ENCODE peak calls at places on chromosomes 7 and 10, in ten cellular contexts. One of them, this sample, is unnamed.
A peak's percentile ranks its signal among the peaks of the same experiment; 100 is the strongest.

GRCh38 chr10:100006241-100006886 is 3.4 kb downstream of the DNMBP start:
- DNase-seq in T-helper 1 cell: no peak
- DNase-seq in fibroblast of mammary gland: peak; percentile 98
- DNase-seq in bronchial epithelial cell: peak; percentile 98
- DNase-seq in activated T-helper 9 cell treated with anti-CD3 and anti-CD28 coated beads, Interleukin-2, amount 50 U/mL, for 16 hours: no peak
- DNase-seq in COLO829: peak; percentile 62
- DNase-seq in mesendoderm: peak; percentile 69
- DNase-seq in lower leg skin: peak; percentile 28
- DNase-seq in substantia nigra: no peak
- DNase-seq in AG10803: peak; percentile 92
- DNase-seq in this sample: peak; percentile 71

GRCh38 chr10:102963237-102963886 is 45.3 kb downstream of the CNNM2 start:
- DNase-seq in T-helper 1 cell: no peak
- DNase-seq in fibroblast of mammary gland: peak; percentile 4
- DNase-seq in bronchial epithelial cell: no peak
- DNase-seq in activated T-helper 9 cell treated with anti-CD3 and anti-CD28 coated beads, Interleukin-2, amount 50 U/mL, for 16 hours: no peak
- DNase-seq in COLO829: no peak
- DNase-seq in mesendoderm: no peak
- DNase-seq in lower leg skin: no peak
- DNase-seq in substantia nigra: no peak
- DNase-seq in AG10803: no peak
- DNase-seq in this sample: no peak

GRCh38 chr10:114437456-114438292 is 33.4 kb upstream of the AFAP1L2 start:
- DNase-seq in T-helper 1 cell: no peak
- DNase-seq in fibroblast of mammary gland: peak; percentile 34
- DNase-seq in bronchial epithelial cell: peak; percentile 41
- DNase-seq in activated T-helper 9 cell treated with anti-CD3 and anti-CD28 coated beads, Interleukin-2, amount 50 U/mL, for 16 hours: no peak
- DNase-seq in COLO829: no peak
- DNase-seq in mesendoderm: peak; percentile 28
- DNase-seq in lower leg skin: no peak
- DNase-seq in substantia nigra: no peak
- DNase-seq in AG10803: peak; percentile 21
- DNase-seq in this sample: peak; percentile 29

GRCh38 chr7:2114052-2114451 is 118.7 kb downstream of the MAD1L1 start:
- DNase-seq in T-helper 1 cell: no peak
- DNase-seq in fibroblast of mammary gland: peak; percentile 91
- DNase-seq in bronchial epithelial cell: peak; percentile 28
- DNase-seq in activated T-helper 9 cell treated with anti-CD3 and anti-CD28 coated beads, Interleukin-2, amount 50 U/mL, for 16 hours: no peak
- DNase-seq in COLO829: peak; percentile 50
- DNase-seq in mesendoderm: no peak
- DNase-seq in lower leg skin: no peak
- DNase-seq in substantia nigra: no peak
- DNase-seq in AG10803: peak; percentile 49
- DNase-seq in this sample: no peak

GRCh38 chr7:30697716-30698460 is 15.6 kb upstream of the CRHR2 start:
- DNase-seq in T-helper 1 cell: no peak
- DNase-seq in fibroblast of mammary gland: no peak
- DNase-seq in bronchial epithelial cell: no peak
- DNase-seq in activated T-helper 9 cell treated with anti-CD3 and anti-CD28 coated beads, Interleukin-2, amount 50 U/mL, for 16 hours: no peak
- DNase-seq in COLO829: no peak
- DNase-seq in mesendoderm: no peak
- DNase-seq in lower leg skin: peak; percentile 23
- DNase-seq in substantia nigra: no peak
- DNase-seq in AG10803: no peak
- DNase-seq in this sample: no peak

GRCh38 chr7:34247468-34247867 is 342.1 kb downstream of the BMPER start:
- DNase-seq in T-helper 1 cell: no peak
- DNase-seq in fibroblast of mammary gland: peak; percentile 75
- DNase-seq in bronchial epithelial cell: peak; percentile 64
- DNase-seq in activated T-helper 9 cell treated with anti-CD3 and anti-CD28 coated beads, Interleukin-2, amount 50 U/mL, for 16 hours: no peak
- DNase-seq in COLO829: no peak
- DNase-seq in mesendoderm: no peak
- DNase-seq in lower leg skin: no peak
- DNase-seq in substantia nigra: no peak
- DNase-seq in AG10803: peak; percentile 69
- DNase-seq in this sample: no peak

GRCh38 chr10:77400041-77400440 is 237.6 kb downstream of the KCNMA1 start:
- DNase-seq in T-helper 1 cell: no peak
- DNase-seq in fibroblast of mammary gland: no peak
- DNase-seq in bronchial epithelial cell: no peak
- DNase-seq in activated T-helper 9 cell treated with anti-CD3 and anti-CD28 coated beads, Interleukin-2, amount 50 U/mL, for 16 hours: no peak
- DNase-seq in COLO829: no peak
- DNase-seq in mesendoderm: no peak
- DNase-seq in lower leg skin: no peak
- DNase-seq in substantia nigra: no peak
- DNase-seq in AG10803: no peak
- DNase-seq in this sample: no peak

GRCh38 chr7:20330797-20331230 is at the start of gene ITGB8:
- DNase-seq in T-helper 1 cell: no peak
- DNase-seq in fibroblast of mammary gland: no peak
- DNase-seq in bronchial epithelial cell: no peak
- DNase-seq in activated T-helper 9 cell treated with anti-CD3 and anti-CD28 coated beads, Interleukin-2, amount 50 U/mL, for 16 hours: no peak
- DNase-seq in COLO829: no peak
- DNase-seq in mesendoderm: no peak
- DNase-seq in lower leg skin: peak; percentile 37
- DNase-seq in substantia nigra: no peak
- DNase-seq in AG10803: peak; percentile 35
- DNase-seq in this sample: peak; percentile 55

GRCh38 chr10:86046845-86047460 is 319.6 kb downstream of the GRID1 start:
- DNase-seq in T-helper 1 cell: no peak
- DNase-seq in fibroblast of mammary gland: no peak
- DNase-seq in bronchial epithelial cell: peak; percentile 87
- DNase-seq in activated T-helper 9 cell treated with anti-CD3 and anti-CD28 coated beads, Interleukin-2, amount 50 U/mL, for 16 hours: no peak
- DNase-seq in COLO829: no peak
- DNase-seq in mesendoderm: peak; percentile 72
- DNase-seq in lower leg skin: no peak
- DNase-seq in substantia nigra: no peak
- DNase-seq in AG10803: no peak
- DNase-seq in this sample: no peak

GRCh38 chr10:132477398-132478340 is 59.9 kb upstream of the INPP5A start:
- DNase-seq in T-helper 1 cell: no peak
- DNase-seq in fibroblast of mammary gland: no peak
- DNase-seq in bronchial epithelial cell: no peak
- DNase-seq in activated T-helper 9 cell treated with anti-CD3 and anti-CD28 coated beads, Interleukin-2, amount 50 U/mL, for 16 hours: no peak
- DNase-seq in COLO829: no peak
- DNase-seq in mesendoderm: no peak
- DNase-seq in lower leg skin: no peak
- DNase-seq in substantia nigra: no peak
- DNase-seq in AG10803: no peak
- DNase-seq in this sample: no peak

GRCh38 chr10:8052344-8052969 is 2.0 kb upstream of the GATA3 start:
- DNase-seq in T-helper 1 cell: no peak
- DNase-seq in fibroblast of mammary gland: no peak
- DNase-seq in bronchial epithelial cell: no peak
- DNase-seq in activated T-helper 9 cell treated with anti-CD3 and anti-CD28 coated beads, Interleukin-2, amount 50 U/mL, for 16 hours: no peak
- DNase-seq in COLO829: no peak
- DNase-seq in mesendoderm: no peak
- DNase-seq in lower leg skin: no peak
- DNase-seq in substantia nigra: no peak
- DNase-seq in AG10803: no peak
- DNase-seq in this sample: no peak

GRCh38 chr7:93016681-93017349 is 101.0 kb downstream of the SAMD9 start:
- DNase-seq in T-helper 1 cell: no peak
- DNase-seq in fibroblast of mammary gland: peak; percentile 59
- DNase-seq in bronchial epithelial cell: no peak
- DNase-seq in activated T-helper 9 cell treated with anti-CD3 and anti-CD28 coated beads, Interleukin-2, amount 50 U/mL, for 16 hours: no peak
- DNase-seq in COLO829: no peak
- DNase-seq in mesendoderm: no peak
- DNase-seq in lower leg skin: no peak
- DNase-seq in substantia nigra: no peak
- DNase-seq in AG10803: peak; percentile 61
- DNase-seq in this sample: no peak

GRCh38 chr10:1117651-1118050 is 61.5 kb downstream of the WDR37 start:
- DNase-seq in T-helper 1 cell: no peak
- DNase-seq in fibroblast of mammary gland: no peak
- DNase-seq in bronchial epithelial cell: no peak
- DNase-seq in activated T-helper 9 cell treated with anti-CD3 and anti-CD28 coated beads, Interleukin-2, amount 50 U/mL, for 16 hours: no peak
- DNase-seq in COLO829: no peak
- DNase-seq in mesendoderm: no peak
- DNase-seq in lower leg skin: no peak
- DNase-seq in substantia nigra: no peak
- DNase-seq in AG10803: no peak
- DNase-seq in this sample: no peak

GRCh38 chr7:81150951-81151361 is 232.1 kb upstream of the SEMA3C start:
- DNase-seq in T-helper 1 cell: no peak
- DNase-seq in fibroblast of mammary gland: peak; percentile 27
- DNase-seq in bronchial epithelial cell: peak; percentile 18
- DNase-seq in activated T-helper 9 cell treated with anti-CD3 and anti-CD28 coated beads, Interleukin-2, amount 50 U/mL, for 16 hours: no peak
- DNase-seq in COLO829: no peak
- DNase-seq in mesendoderm: peak; percentile 22
- DNase-seq in lower leg skin: no peak
- DNase-seq in substantia nigra: no peak
- DNase-seq in AG10803: peak; percentile 30
- DNase-seq in this sample: no peak

GRCh38 chr10:101120884-101121660 is 10.0 kb upstream of the TLX1 start:
- DNase-seq in T-helper 1 cell: no peak
- DNase-seq in fibroblast of mammary gland: no peak
- DNase-seq in bronchial epithelial cell: no peak
- DNase-seq in activated T-helper 9 cell treated with anti-CD3 and anti-CD28 coated beads, Interleukin-2, amount 50 U/mL, for 16 hours: no peak
- DNase-seq in COLO829: no peak
- DNase-seq in mesendoderm: no peak
- DNase-seq in lower leg skin: no peak
- DNase-seq in substantia nigra: no peak
- DNase-seq in AG10803: no peak
- DNase-seq in this sample: peak; percentile 16

This sample was measured in GM12865.